ENCODE peak calls at places on chromosomes 5 and 9, in ten cellular contexts. One of them, this sample, is unnamed.
A peak's percentile ranks its signal among the peaks of the same experiment; 100 is the strongest.

GRCh38 chr5:170257370-170257769 is 24.6 kb downstream of the C5orf58 start:
- DNase-seq in NCI-H82: no peak
- DNase-seq in NCI-H1436 treated with DMSO at 0.1 percent for 48 hours: no peak
- DNase-seq in nucleus accumbens: no peak
- DNase-seq in upper lobe of left lung: no peak
- DNase-seq in mesothelial cell of epicardium: no peak
- DNase-seq in memory B cell: no peak
- DNase-seq in AG08396: no peak
- DNase-seq in NCI-H446 treated with DMSO at 0.1 percent for 48 hours: no peak
- DNase-seq in Caco-2: no peak
- DNase-seq in this sample: no peak

GRCh38 chr5:131694926-131695325 is 59.9 kb upstream of the RAPGEF6 start:
- DNase-seq in NCI-H1436 treated with DMSO at 0.1 percent for 48 hours: no peak
- DNase-seq in memory B cell: no peak
- DNase-seq in NCI-H446 treated with DMSO at 0.1 percent for 48 hours: no peak
- DNase-seq in mesothelial cell of epicardium: no peak
- DNase-seq in nucleus accumbens: no peak
- DNase-seq in NCI-H82: no peak
- DNase-seq in Caco-2: no peak
- DNase-seq in upper lobe of left lung: no peak
- DNase-seq in AG08396: no peak
- DNase-seq in this sample: no peak

GRCh38 chr5:132098151-132098594 is 24.6 kb downstream of the CSF2 start:
- DNase-seq in NCI-H1436 treated with DMSO at 0.1 percent for 48 hours: no peak
- DNase-seq in upper lobe of left lung: no peak
- DNase-seq in Caco-2: no peak
- DNase-seq in NCI-H446 treated with DMSO at 0.1 percent for 48 hours: no peak
- DNase-seq in memory B cell: no peak
- DNase-seq in mesothelial cell of epicardium: no peak
- DNase-seq in NCI-H82: no peak
- DNase-seq in AG08396: no peak
- DNase-seq in nucleus accumbens: no peak
- DNase-seq in this sample: no peak

GRCh38 chr5:459562-460412 is 16.8 kb downstream of the EXOC3 start:
- DNase-seq in memory B cell: no peak
- DNase-seq in upper lobe of left lung: peak; percentile 52
- DNase-seq in NCI-H82: no peak
- DNase-seq in mesothelial cell of epicardium: no peak
- DNase-seq in Caco-2: no peak
- DNase-seq in AG08396: no peak
- DNase-seq in NCI-H1436 treated with DMSO at 0.1 percent for 48 hours: no peak
- DNase-seq in NCI-H446 treated with DMSO at 0.1 percent for 48 hours: no peak
- DNase-seq in nucleus accumbens: no peak
- DNase-seq in this sample: no peak

GRCh38 chr5:151257731-151258715 is 5.0 kb downstream of the GM2A start:
- DNase-seq in memory B cell: peak; percentile 52
- DNase-seq in NCI-H446 treated with DMSO at 0.1 percent for 48 hours: no peak
- DNase-seq in upper lobe of left lung: no peak
- DNase-seq in Caco-2: no peak
- DNase-seq in NCI-H82: no peak
- DNase-seq in mesothelial cell of epicardium: no peak
- DNase-seq in NCI-H1436 treated with DMSO at 0.1 percent for 48 hours: no peak
- DNase-seq in AG08396: peak; percentile 27
- DNase-seq in nucleus accumbens: no peak
- DNase-seq in this sample: no peak

GRCh38 chr5:171166766-171167165 is 142.3 kb upstream of the TLX3 start:
- DNase-seq in upper lobe of left lung: no peak
- DNase-seq in mesothelial cell of epicardium: no peak
- DNase-seq in NCI-H1436 treated with DMSO at 0.1 percent for 48 hours: peak; percentile 63
- DNase-seq in NCI-H446 treated with DMSO at 0.1 percent for 48 hours: no peak
- DNase-seq in memory B cell: no peak
- DNase-seq in AG08396: no peak
- DNase-seq in nucleus accumbens: no peak
- DNase-seq in Caco-2: no peak
- DNase-seq in NCI-H82: peak; percentile 98
- DNase-seq in this sample: no peak

GRCh38 chr5:36696059-36696673 is 89.8 kb downstream of the SLC1A3 start:
- DNase-seq in nucleus accumbens: peak; percentile 49
- DNase-seq in Caco-2: peak; percentile 76
- DNase-seq in NCI-H446 treated with DMSO at 0.1 percent for 48 hours: no peak
- DNase-seq in NCI-H1436 treated with DMSO at 0.1 percent for 48 hours: no peak
- DNase-seq in upper lobe of left lung: no peak
- DNase-seq in NCI-H82: peak; percentile 71
- DNase-seq in mesothelial cell of epicardium: no peak
- DNase-seq in memory B cell: no peak
- DNase-seq in AG08396: peak; percentile 61
- DNase-seq in this sample: no peak

GRCh38 chr9:3541206-3541605 is 15.4 kb upstream of the RFX3 start:
- DNase-seq in mesothelial cell of epicardium: no peak
- DNase-seq in NCI-H446 treated with DMSO at 0.1 percent for 48 hours: no peak
- DNase-seq in memory B cell: no peak
- DNase-seq in Caco-2: no peak
- DNase-seq in upper lobe of left lung: no peak
- DNase-seq in NCI-H82: no peak
- DNase-seq in NCI-H1436 treated with DMSO at 0.1 percent for 48 hours: no peak
- DNase-seq in AG08396: no peak
- DNase-seq in nucleus accumbens: no peak
- DNase-seq in this sample: no peak

GRCh38 chr5:104179057-104179456 is 616.5 kb upstream of the NUDT12 start:
- DNase-seq in upper lobe of left lung: no peak
- DNase-seq in AG08396: peak; percentile 23
- DNase-seq in NCI-H1436 treated with DMSO at 0.1 percent for 48 hours: no peak
- DNase-seq in nucleus accumbens: peak; percentile 25
- DNase-seq in NCI-H82: peak; percentile 79
- DNase-seq in NCI-H446 treated with DMSO at 0.1 percent for 48 hours: no peak
- DNase-seq in memory B cell: no peak
- DNase-seq in mesothelial cell of epicardium: no peak
- DNase-seq in Caco-2: peak; percentile 43
- DNase-seq in this sample: no peak

This sample was measured in D721Med.